ENCODE peak calls at places on chromosomes 7 and 10, in five cellular contexts. W is fibroblast of lung; J is right lobe of liver; N is ascending aorta; F is CD4-positive, alpha-beta memory T cell. D is an unnamed sample.

GRCh38 chr7:142300689-142301088 is 42.8 kb upstream of the PRSS58 start:
- DNase-seq in N (no peak), F (peak), J (no peak), W (no peak), D (no peak)

GRCh38 chr7:115230882-115231508 is 309.1 kb downstream of the MDFIC start:
- DNase-seq in W (peak), N (no peak), J (no peak), F (peak), D (no peak)

GRCh38 chr10:35409094-35409582 is 72.8 kb downstream of the CCNY start:
- DNase-seq in W (peak), N (no peak), F (no peak), J (no peak), D (no peak)

GRCh38 chr7:86282014-86282682 is 361.6 kb upstream of the GRM3 start:
- DNase-seq in N (no peak), W (no peak), J (peak), F (no peak), D (no peak)

GRCh38 chr7:2165610-2166594 is 66.8 kb downstream of the MAD1L1 start:
- DNase-seq in F (no peak), N (no peak), W (no peak), J (no peak), D (no peak)

GRCh38 chr7:30371321-30371720 is 86.9 kb downstream of the ZNRF2 start:
- DNase-seq in F (no peak), W (no peak), N (no peak), J (no peak), D (no peak)

GRCh38 chr7:48192996-48193395 is 21.7 kb downstream of the ABCA13 start:
- DNase-seq in F (no peak), N (no peak), J (no peak), W (no peak), D (no peak)

GRCh38 chr7:32427769-32428291 is 62.4 kb downstream of the LSM5 start:
- DNase-seq in J (peak), F (peak), N (no peak), W (peak), D (peak)

GRCh38 chr10:131689954-131690669 is 210.7 kb upstream of the PPP2R2D start:
- DNase-seq in N (no peak), W (no peak), J (no peak), F (no peak), D (no peak)

GRCh38 chr10:43227911-43228782 is 38.7 kb downstream of the RASGEF1A start:
- DNase-seq in N (no peak), W (no peak), J (peak), F (no peak), D (no peak)

GRCh38 chr10:12535656-12536055 is 186.3 kb downstream of the CAMK1D start:
- DNase-seq in N (no peak), F (no peak), W (peak), J (no peak), D (no peak)

GRCh38 chr10:4812952-4813351 is 13.1 kb upstream of the AKR1E2 start:
- DNase-seq in N (no peak), F (no peak), W (peak), J (no peak), D (peak)

GRCh38 chr10:13317474-13317873 is 17.6 kb upstream of the PHYH start:
- DNase-seq in W (no peak), N (no peak), J (no peak), F (no peak), D (no peak)

GRCh38 chr7:832292-832967 is at the start of gene SUN1:
- DNase-seq in F (peak), W (peak), J (peak), N (no peak), D (peak)

GRCh38 chr10:80108576-80109239 is 23.8 kb upstream of the PLAC9 start:
- DNase-seq in F (no peak), J (no peak), N (no peak), W (no peak), D (no peak)

GRCh38 chr10:42836771-42837468 is 54.3 kb downstream of the BMS1 start:
- DNase-seq in F (no peak), W (peak), N (no peak), J (no peak), D (no peak)

GRCh38 chr7:36762394-36762793 is 38.1 kb upstream of the AOAH start:
- DNase-seq in J (no peak), N (no peak), W (no peak), F (no peak), D (no peak)

GRCh38 chr10:5560142-5560843 is 35.5 kb downstream of the CALML3 start:
- DNase-seq in W (peak), F (no peak), N (no peak), J (no peak), D (no peak)

GRCh38 chr7:146116452-146117219 is at the start of gene CNTNAP2:
- DNase-seq in N (no peak), F (no peak), W (peak), J (no peak), D (no peak)

GRCh38 chr10:48507933-48508830 is 96.7 kb downstream of the ARHGAP22 start:
- DNase-seq in J (no peak), W (no peak), N (no peak), F (no peak), D (no peak)

GRCh38 chr7:98557538-98558031 is 59.5 kb upstream of the NPTX2 start:
- DNase-seq in N (no peak), J (no peak), F (no peak), W (no peak), D (no peak)

GRCh38 chr10:47269294-47269693 is 30.7 kb upstream of the GDF10 start:
- DNase-seq in N (no peak), W (no peak), F (no peak), J (no peak), D (no peak)

GRCh38 chr7:10889266-10889898 is 84.3 kb upstream of the PHF14 start:
- DNase-seq in J (no peak), F (peak), W (peak), N (no peak), D (no peak)

GRCh38 chr7:78134256-78134655 is 335.7 kb downstream of the PHTF2 start:
- DNase-seq in F (no peak), N (no peak), J (no peak), W (peak), D (no peak)

GRCh38 chr10:42836096-42836495 is 53.5 kb downstream of the BMS1 start:
- DNase-seq in F (no peak), J (no peak), N (no peak), W (no peak), D (no peak)

GRCh38 chr7:21480693-21481403 is 53.0 kb downstream of the SP4 start:
- DNase-seq in N (no peak), J (no peak), F (no peak), W (no peak), D (no peak)

GRCh38 chr10:132319853-132320669 is 11.9 kb upstream of the LRRC27 start:
- DNase-seq in W (peak), N (no peak), F (no peak), J (no peak), D (no peak)

GRCh38 chr7:28145931-28146330 is 34.7 kb downstream of the JAZF1 start:
- DNase-seq in F (no peak), N (no peak), J (no peak), W (no peak), D (no peak)

GRCh38 chr7:82559203-82559805 is 115.7 kb upstream of the CACNA2D1 start:
- DNase-seq in F (no peak), J (no peak), N (no peak), W (peak), D (no peak)

DNA sequence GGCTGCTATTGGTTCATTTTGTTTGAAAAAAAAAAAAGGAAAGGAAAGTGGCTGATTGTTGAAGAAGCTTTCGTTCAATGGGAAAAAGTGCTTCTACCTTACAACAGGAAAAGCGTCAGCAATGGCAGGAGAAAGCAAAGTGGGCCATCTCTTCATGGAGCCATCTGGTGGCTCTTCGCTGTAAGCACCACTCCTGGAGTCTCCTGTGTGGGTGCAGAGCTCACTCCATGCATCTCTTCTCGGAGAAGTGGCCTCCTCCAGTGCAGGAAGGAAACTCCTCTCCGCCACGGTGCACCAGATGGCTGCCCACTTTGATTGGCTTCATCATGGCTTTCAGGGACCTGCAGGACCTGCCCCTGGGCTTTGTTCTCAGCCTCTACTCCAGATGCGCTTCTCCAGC is 250.9 kb downstream of the PTEN start:
- DNase-seq in F (peak), N (no peak), W (peak), J (peak), D (no peak)
- H3K27ac ChIP-seq in F (no peak), N (no peak), W (no peak), J (no peak), D (no peak)

GRCh38 chr10:95404864-95405263 is 114.1 kb upstream of the PDLIM1 start:
- DNase-seq in J (no peak), F (no peak), N (no peak), W (no peak), D (no peak)

GRCh38 chr10:95408148-95408930 is 117.5 kb upstream of the PDLIM1 start:
- DNase-seq in N (no peak), W (no peak), J (no peak), F (no peak), D (no peak)

GRCh38 chr10:95405655-95406054 is 114.9 kb upstream of the PDLIM1 start:
- DNase-seq in J (no peak), F (no peak), W (no peak), N (no peak), D (no peak)

GRCh38 chr10:95407546-95407945 is 116.7 kb upstream of the PDLIM1 start:
- DNase-seq in F (no peak), W (no peak), J (no peak), N (no peak), D (no peak)

GRCh38 chr10:95406651-95407280 is 116.0 kb upstream of the PDLIM1 start:
- DNase-seq in W (peak), N (peak), J (peak), F (no peak), D (no peak)
- H3K4me3 ChIP-seq in W (no peak), N (no peak), J (no peak), F (no peak), D (no peak)

GRCh38 chr10:72881291-72881690 is 12.2 kb upstream of the OIT3 start:
- DNase-seq in F (no peak), W (no peak), J (no peak), N (no peak), D (no peak)

GRCh38 chr10:72888151-72888638 is 5.3 kb upstream of the OIT3 start:
- DNase-seq in N (no peak), W (no peak), J (no peak), F (no peak), D (no peak)

GRCh38 chr10:72886596-72887522 is 6.7 kb upstream of the OIT3 start:
- DNase-seq in F (no peak), N (no peak), J (no peak), W (peak), D (no peak)

GRCh38 chr10:72885953-72886352 is 7.6 kb upstream of the OIT3 start:
- DNase-seq in W (no peak), J (no peak), F (no peak), N (no peak), D (no peak)

GRCh38 chr10:72883861-72884260 is 9.7 kb upstream of the OIT3 start:
- DNase-seq in N (no peak), J (no peak), W (peak), F (no peak), D (no peak)
- H3K27ac ChIP-seq in N (no peak), J (no peak), W (no peak), F (no peak), D (no peak)

DNA sequence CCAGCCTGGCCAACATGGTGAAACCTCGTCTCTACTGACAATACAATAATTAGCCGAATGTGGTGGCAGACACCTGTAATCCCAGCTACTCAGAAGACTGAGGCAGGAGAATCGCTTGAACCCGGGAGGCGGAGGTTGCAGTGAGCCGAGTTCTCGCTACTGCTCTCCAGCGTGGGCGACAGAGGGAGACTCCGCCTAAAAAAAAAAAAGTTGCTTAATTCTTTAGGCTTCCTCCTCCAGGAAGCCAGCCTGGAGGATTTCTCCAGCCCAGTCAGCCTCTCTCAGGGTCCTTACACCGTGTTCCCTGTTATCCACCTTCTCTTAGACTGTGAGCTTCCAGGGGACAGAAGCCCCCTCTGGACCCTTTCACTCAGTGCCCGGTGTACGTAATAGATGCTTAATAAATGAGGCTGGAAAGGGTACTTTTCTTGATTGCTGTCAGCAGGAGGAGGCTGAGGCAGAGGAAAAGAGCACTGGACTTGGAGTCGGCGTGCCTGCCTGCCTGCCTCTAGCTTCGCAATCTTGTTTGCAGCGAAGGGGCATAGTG is 16.4 kb upstream of the NODAL start:
- DNase-seq in W (no peak), J (no peak), F (no peak), N (no peak), D (no peak)
- H3K4me3 ChIP-seq in W (peak), J (peak), F (no peak), N (peak), D (no peak)

GRCh38 chr10:50432610-50433009 is 181.3 kb upstream of the ASAH2 start:
- DNase-seq in N (no peak), J (no peak), F (no peak), W (no peak), D (no peak)
- H3K27ac ChIP-seq in N (peak), J (no peak), F (no peak), W (no peak), D (no peak)

DNA sequence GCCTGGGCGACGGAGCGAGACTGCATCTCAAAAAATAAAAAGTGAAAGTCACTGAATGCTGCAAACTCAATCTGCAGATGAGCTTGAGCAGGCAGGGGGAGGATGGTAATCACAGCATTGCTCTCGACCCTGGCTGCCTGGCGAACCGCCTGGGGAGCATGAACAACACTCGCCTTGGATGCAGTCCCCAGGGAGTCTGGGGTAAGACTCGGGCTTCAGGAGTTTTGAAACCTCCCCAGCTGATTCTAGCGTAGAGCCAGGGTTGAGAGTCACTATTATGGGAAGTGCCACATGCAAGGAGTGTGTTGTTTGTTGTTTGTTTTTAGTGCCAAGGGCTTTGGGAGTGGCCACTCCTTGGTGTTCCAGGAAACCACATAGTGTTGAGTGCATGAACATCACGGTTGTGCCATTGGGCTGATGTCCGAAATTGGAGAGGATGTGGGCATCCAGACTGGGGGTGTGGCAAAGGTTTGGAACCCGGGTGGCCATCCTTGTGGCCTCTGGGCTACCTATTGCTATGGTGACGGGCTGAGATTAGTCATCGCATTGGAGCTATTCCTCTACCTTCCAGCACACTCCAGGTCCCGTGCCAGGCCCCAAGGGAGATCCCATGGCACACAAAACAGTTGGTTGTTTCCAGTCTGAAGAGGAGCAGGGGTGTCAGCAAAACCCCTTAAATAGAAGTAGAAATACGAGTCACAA is 92.6 kb downstream of the RGS10 start:
- DNase-seq in N (peak), F (no peak), J (peak), W (peak), D (no peak)
- H3K4me3 ChIP-seq in N (no peak), F (no peak), J (no peak), W (no peak), D (no peak)

GRCh38 chr10:121597504-121598241 is 571 bp downstream of the FGFR2 start:
- DNase-seq in N (no peak), W (no peak), J (no peak), F (no peak), D (no peak)
- H3K27ac ChIP-seq in N (peak), W (no peak), J (peak), F (no peak), D (peak)

GRCh38 chr7:20237464-20238267 is 20.5 kb upstream of the MACC1 start:
- DNase-seq in N (no peak), W (no peak), F (no peak), J (no peak), D (no peak)
- H3K4me3 ChIP-seq in N (no peak), W (no peak), F (no peak), J (no peak), D (no peak)

GRCh38 chr10:82660205-82660604 is 785.2 kb downstream of the NRG3 start:
- DNase-seq in J (no peak), F (no peak), N (no peak), W (no peak), D (no peak)
- H3K27ac ChIP-seq in J (no peak), F (no peak), N (no peak), W (no peak), D (no peak)

DNA sequence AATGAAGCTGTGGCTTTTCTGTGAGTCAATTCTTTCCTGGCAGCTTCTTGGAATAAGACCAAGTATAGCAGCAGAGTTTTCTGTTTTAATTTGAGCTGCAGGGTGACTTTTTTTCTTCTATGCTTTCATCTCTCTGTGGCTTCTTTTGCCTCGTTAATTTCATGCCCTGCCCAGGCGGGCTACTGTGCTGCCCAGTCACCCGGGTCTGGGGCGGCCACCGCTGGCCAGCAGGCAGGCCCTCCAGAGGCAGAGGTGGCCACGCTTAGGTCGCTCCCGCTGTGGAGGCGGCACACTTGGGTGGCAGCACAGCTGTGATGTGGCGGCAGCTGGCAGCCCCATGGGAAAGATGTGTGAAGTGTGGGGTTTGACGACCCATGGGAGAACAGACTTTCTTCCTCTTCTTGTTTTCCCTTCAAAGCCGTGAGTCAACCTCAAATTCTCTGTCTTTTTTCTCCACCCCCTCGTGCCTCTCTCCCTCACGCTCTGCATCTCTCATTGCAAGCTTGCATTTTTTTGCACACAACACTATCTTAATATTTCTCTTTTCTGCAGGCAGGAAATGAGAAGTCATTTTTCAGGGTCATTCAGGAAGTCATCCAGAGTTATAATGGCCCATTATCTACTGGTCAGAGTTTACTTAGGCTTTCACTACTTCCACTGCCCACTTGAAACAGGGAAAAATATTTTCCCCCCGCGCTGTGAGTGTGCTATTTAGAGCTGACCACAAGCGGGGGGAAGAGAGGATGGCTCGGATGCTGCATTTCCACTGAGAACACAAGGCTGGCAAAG is 67.8 kb downstream of the EGFR start:
- DNase-seq in N (no peak), F (no peak), W (peak), J (no peak), D (no peak)
- H3K4me3 ChIP-seq in N (peak), F (no peak), W (peak), J (no peak), D (no peak)